ENCODE peak calls at places on chromosome 2, in six cellular contexts. One of them, this sample, is unnamed.

GRCh38 chr2:170524828-170525565 is 190.1 kb upstream of the SP5 start:
- DNase-seq in transverse colon: no peak
- DNase-seq in activated CD8-positive, alpha-beta memory T cell treated with anti-CD3 and anti-CD28 coated beads for 24 hours: no peak
- DNase-seq in uterus: no peak
- DNase-seq in osteoblast: no peak
- DNase-seq in sigmoid colon: no peak
- DNase-seq in this sample: no peak

GRCh38 chr2:25558262-25558661 is 115.1 kb downstream of the DTNB start:
- DNase-seq in transverse colon: no peak
- DNase-seq in activated CD8-positive, alpha-beta memory T cell treated with anti-CD3 and anti-CD28 coated beads for 24 hours: no peak
- DNase-seq in uterus: no peak
- DNase-seq in osteoblast: no peak
- DNase-seq in sigmoid colon: no peak
- DNase-seq in this sample: peak

GRCh38 chr2:101972621-101973434 is 18.9 kb upstream of the IL1R2 start:
- DNase-seq in transverse colon: no peak
- DNase-seq in activated CD8-positive, alpha-beta memory T cell treated with anti-CD3 and anti-CD28 coated beads for 24 hours: no peak
- DNase-seq in uterus: no peak
- DNase-seq in osteoblast: peak
- DNase-seq in sigmoid colon: no peak
- DNase-seq in this sample: no peak

GRCh38 chr2:98412751-98413445 is 31.8 kb upstream of the INPP4A start:
- DNase-seq in transverse colon: peak
- DNase-seq in activated CD8-positive, alpha-beta memory T cell treated with anti-CD3 and anti-CD28 coated beads for 24 hours: peak
- DNase-seq in uterus: no peak
- DNase-seq in osteoblast: peak
- DNase-seq in sigmoid colon: no peak
- DNase-seq in this sample: peak

GRCh38 chr2:43104763-43105162 is 121.6 kb downstream of the ZFP36L2 start:
- DNase-seq in transverse colon: no peak
- DNase-seq in activated CD8-positive, alpha-beta memory T cell treated with anti-CD3 and anti-CD28 coated beads for 24 hours: no peak
- DNase-seq in uterus: no peak
- DNase-seq in osteoblast: no peak
- DNase-seq in sigmoid colon: peak
- DNase-seq in this sample: no peak

GRCh38 chr2:237790353-237790752 is 8.2 kb upstream of the RBM44 start:
- DNase-seq in transverse colon: no peak
- DNase-seq in activated CD8-positive, alpha-beta memory T cell treated with anti-CD3 and anti-CD28 coated beads for 24 hours: no peak
- DNase-seq in uterus: no peak
- DNase-seq in osteoblast: peak
- DNase-seq in sigmoid colon: no peak
- DNase-seq in this sample: no peak

GRCh38 chr2:150876201-150877085 is 385.2 kb downstream of the RBM43 start:
- DNase-seq in transverse colon: no peak
- DNase-seq in activated CD8-positive, alpha-beta memory T cell treated with anti-CD3 and anti-CD28 coated beads for 24 hours: no peak
- DNase-seq in uterus: no peak
- DNase-seq in osteoblast: no peak
- DNase-seq in sigmoid colon: no peak
- DNase-seq in this sample: no peak

GRCh38 chr2:100234141-100234540 is 88.2 kb downstream of the LONRF2 start:
- DNase-seq in transverse colon: no peak
- DNase-seq in activated CD8-positive, alpha-beta memory T cell treated with anti-CD3 and anti-CD28 coated beads for 24 hours: no peak
- DNase-seq in uterus: no peak
- DNase-seq in osteoblast: no peak
- DNase-seq in sigmoid colon: no peak
- DNase-seq in this sample: no peak

GRCh38 chr2:182318466-182319309 is 108.1 kb downstream of the PDE1A start:
- DNase-seq in transverse colon: no peak
- DNase-seq in activated CD8-positive, alpha-beta memory T cell treated with anti-CD3 and anti-CD28 coated beads for 24 hours: no peak
- DNase-seq in uterus: no peak
- DNase-seq in osteoblast: no peak
- DNase-seq in sigmoid colon: no peak
- DNase-seq in this sample: no peak

GRCh38 chr2:144513388-144514100 is 6.4 kb downstream of the ZEB2 start:
- DNase-seq in transverse colon: no peak
- DNase-seq in activated CD8-positive, alpha-beta memory T cell treated with anti-CD3 and anti-CD28 coated beads for 24 hours: no peak
- DNase-seq in uterus: no peak
- DNase-seq in osteoblast: peak
- DNase-seq in sigmoid colon: no peak
- DNase-seq in this sample: no peak

This sample was measured in astrocyte of the cerebellum.